ENCODE peak calls at places on chromosome 7, in ten cellular contexts. One of them, this sample, is unnamed.

GRCh38 chr7:41996381-41997035 is 240.5 kb downstream of the GLI3 start:
- DNase-seq in AG04450: peak
- DNase-seq in CD8-positive, alpha-beta T cell: no peak
- DNase-seq in brain microvascular endothelial cell: peak
- DNase-seq in IMR-90: peak
- DNase-seq in astrocyte: peak
- DNase-seq in upper lobe of right lung: no peak
- DNase-seq in adrenal gland: no peak
- DNase-seq in tibial artery: no peak
- DNase-seq in cardiac fibroblast: peak
- DNase-seq in this sample: peak

GRCh38 chr7:35032166-35032565 is 5.1 kb downstream of the DPY19L1 start:
- DNase-seq in upper lobe of right lung: no peak
- DNase-seq in adrenal gland: no peak
- DNase-seq in AG04450: no peak
- DNase-seq in CD8-positive, alpha-beta T cell: no peak
- DNase-seq in cardiac fibroblast: peak
- DNase-seq in astrocyte: no peak
- DNase-seq in IMR-90: no peak
- DNase-seq in brain microvascular endothelial cell: no peak
- DNase-seq in tibial artery: no peak
- DNase-seq in this sample: no peak

GRCh38 chr7:5217851-5218331 is 27.9 kb downstream of the WIPI2 start:
- DNase-seq in astrocyte: no peak
- DNase-seq in upper lobe of right lung: peak
- DNase-seq in tibial artery: peak
- DNase-seq in IMR-90: no peak
- DNase-seq in cardiac fibroblast: no peak
- DNase-seq in adrenal gland: no peak
- DNase-seq in AG04450: no peak
- DNase-seq in brain microvascular endothelial cell: no peak
- DNase-seq in CD8-positive, alpha-beta T cell: no peak
- DNase-seq in this sample: no peak

GRCh38 chr7:27161214-27161720 is 4.1 kb downstream of the HOXA9 start:
- DNase-seq in IMR-90: no peak
- DNase-seq in CD8-positive, alpha-beta T cell: no peak
- DNase-seq in AG04450: no peak
- DNase-seq in adrenal gland: peak
- DNase-seq in upper lobe of right lung: peak
- DNase-seq in cardiac fibroblast: no peak
- DNase-seq in astrocyte: no peak
- DNase-seq in brain microvascular endothelial cell: no peak
- DNase-seq in tibial artery: peak
- DNase-seq in this sample: no peak

GRCh38 chr7:5629941-5630340 is 151.5 kb downstream of the RNF216 start:
- DNase-seq in cardiac fibroblast: peak
- DNase-seq in adrenal gland: no peak
- DNase-seq in brain microvascular endothelial cell: peak
- DNase-seq in astrocyte: peak
- DNase-seq in upper lobe of right lung: no peak
- DNase-seq in IMR-90: peak
- DNase-seq in AG04450: no peak
- DNase-seq in tibial artery: no peak
- DNase-seq in CD8-positive, alpha-beta T cell: no peak
- DNase-seq in this sample: no peak

GRCh38 chr7:7792089-7792488 is 73.7 kb upstream of the RPA3 start:
- DNase-seq in AG04450: no peak
- DNase-seq in tibial artery: no peak
- DNase-seq in brain microvascular endothelial cell: no peak
- DNase-seq in upper lobe of right lung: no peak
- DNase-seq in IMR-90: no peak
- DNase-seq in cardiac fibroblast: no peak
- DNase-seq in astrocyte: no peak
- DNase-seq in adrenal gland: no peak
- DNase-seq in CD8-positive, alpha-beta T cell: no peak
- DNase-seq in this sample: no peak

GRCh38 chr7:102872460-102872859 is 40.3 kb upstream of the LRRC17 start:
- DNase-seq in astrocyte: peak
- DNase-seq in CD8-positive, alpha-beta T cell: no peak
- DNase-seq in brain microvascular endothelial cell: peak
- DNase-seq in cardiac fibroblast: peak
- DNase-seq in upper lobe of right lung: no peak
- DNase-seq in IMR-90: peak
- DNase-seq in AG04450: peak
- DNase-seq in adrenal gland: no peak
- DNase-seq in tibial artery: no peak
- DNase-seq in this sample: no peak

GRCh38 chr7:40073239-40073638 is 61.2 kb downstream of the MPLKIP start:
- DNase-seq in adrenal gland: no peak
- DNase-seq in astrocyte: no peak
- DNase-seq in cardiac fibroblast: no peak
- DNase-seq in upper lobe of right lung: no peak
- DNase-seq in brain microvascular endothelial cell: no peak
- DNase-seq in tibial artery: no peak
- DNase-seq in IMR-90: no peak
- DNase-seq in CD8-positive, alpha-beta T cell: no peak
- DNase-seq in AG04450: no peak
- DNase-seq in this sample: no peak

GRCh38 chr7:142887282-142888015 is 1.9 kb upstream of the TRPV6 start:
- DNase-seq in AG04450: no peak
- DNase-seq in tibial artery: peak
- DNase-seq in brain microvascular endothelial cell: no peak
- DNase-seq in IMR-90: no peak
- DNase-seq in CD8-positive, alpha-beta T cell: no peak
- DNase-seq in upper lobe of right lung: peak
- DNase-seq in cardiac fibroblast: no peak
- DNase-seq in astrocyte: no peak
- DNase-seq in adrenal gland: no peak
- DNase-seq in this sample: no peak

GRCh38 chr7:150685219-150686029 is at the start of gene GIMAP2:
- DNase-seq in tibial artery: no peak
- DNase-seq in adrenal gland: no peak
- DNase-seq in cardiac fibroblast: peak
- DNase-seq in IMR-90: no peak
- DNase-seq in AG04450: no peak
- DNase-seq in upper lobe of right lung: no peak
- DNase-seq in astrocyte: no peak
- DNase-seq in CD8-positive, alpha-beta T cell: no peak
- DNase-seq in brain microvascular endothelial cell: no peak
- DNase-seq in this sample: no peak

GRCh38 chr7:2621948-2622640 is 9.7 kb upstream of the TTYH3 start:
- DNase-seq in adrenal gland: peak
- DNase-seq in upper lobe of right lung: no peak
- DNase-seq in cardiac fibroblast: no peak
- DNase-seq in astrocyte: no peak
- DNase-seq in CD8-positive, alpha-beta T cell: no peak
- DNase-seq in tibial artery: no peak
- DNase-seq in IMR-90: no peak
- DNase-seq in brain microvascular endothelial cell: no peak
- DNase-seq in AG04450: no peak
- DNase-seq in this sample: peak

GRCh38 chr7:5997210-5997808 is 11.5 kb downstream of the PMS2 start:
- DNase-seq in astrocyte: peak
- DNase-seq in brain microvascular endothelial cell: peak
- DNase-seq in upper lobe of right lung: no peak
- DNase-seq in cardiac fibroblast: peak
- DNase-seq in AG04450: peak
- DNase-seq in CD8-positive, alpha-beta T cell: peak
- DNase-seq in tibial artery: no peak
- DNase-seq in IMR-90: peak
- DNase-seq in adrenal gland: peak
- DNase-seq in this sample: peak

GRCh38 chr7:123849855-123850254 is 4.9 kb downstream of the HYAL4 start:
- DNase-seq in astrocyte: no peak
- DNase-seq in upper lobe of right lung: no peak
- DNase-seq in adrenal gland: no peak
- DNase-seq in AG04450: no peak
- DNase-seq in cardiac fibroblast: no peak
- DNase-seq in CD8-positive, alpha-beta T cell: no peak
- DNase-seq in IMR-90: no peak
- DNase-seq in tibial artery: no peak
- DNase-seq in brain microvascular endothelial cell: no peak
- DNase-seq in this sample: no peak

GRCh38 chr7:159031750-159032149 is 112.9 kb downstream of the VIPR2 start:
- DNase-seq in cardiac fibroblast: no peak
- DNase-seq in upper lobe of right lung: peak
- DNase-seq in tibial artery: peak
- DNase-seq in CD8-positive, alpha-beta T cell: no peak
- DNase-seq in adrenal gland: peak
- DNase-seq in astrocyte: no peak
- DNase-seq in AG04450: no peak
- DNase-seq in brain microvascular endothelial cell: no peak
- DNase-seq in IMR-90: no peak
- DNase-seq in this sample: no peak

GRCh38 chr7:130903358-130903974 is 169.5 kb upstream of the KLF14 start:
- DNase-seq in adrenal gland: no peak
- DNase-seq in CD8-positive, alpha-beta T cell: no peak
- DNase-seq in brain microvascular endothelial cell: peak
- DNase-seq in IMR-90: peak
- DNase-seq in cardiac fibroblast: peak
- DNase-seq in tibial artery: no peak
- DNase-seq in AG04450: peak
- DNase-seq in astrocyte: peak
- DNase-seq in upper lobe of right lung: no peak
- DNase-seq in this sample: no peak

GRCh38 chr7:137563986-137564385 is 220.5 kb upstream of the PTN start:
- DNase-seq in AG04450: no peak
- DNase-seq in IMR-90: peak
- DNase-seq in adrenal gland: no peak
- DNase-seq in tibial artery: no peak
- DNase-seq in upper lobe of right lung: no peak
- DNase-seq in astrocyte: no peak
- DNase-seq in CD8-positive, alpha-beta T cell: no peak
- DNase-seq in brain microvascular endothelial cell: no peak
- DNase-seq in cardiac fibroblast: peak
- DNase-seq in this sample: no peak

GRCh38 chr7:116524609-116525297 is at the start of gene CAV1:
- DNase-seq in upper lobe of right lung: peak
- DNase-seq in astrocyte: peak
- DNase-seq in cardiac fibroblast: peak
- DNase-seq in brain microvascular endothelial cell: peak
- DNase-seq in CD8-positive, alpha-beta T cell: no peak
- DNase-seq in IMR-90: peak
- DNase-seq in tibial artery: peak
- DNase-seq in adrenal gland: peak
- DNase-seq in AG04450: peak
- DNase-seq in this sample: peak
- TF ChIP-seq CTCF in upper lobe of right lung: peak
- TF ChIP-seq CTCF in astrocyte: no peak
- TF ChIP-seq CTCF in cardiac fibroblast: peak
- TF ChIP-seq CTCF in brain microvascular endothelial cell: peak
- TF ChIP-seq CTCF in CD8-positive, alpha-beta T cell: no peak
- TF ChIP-seq CTCF in IMR-90: peak
- TF ChIP-seq CTCF in tibial artery: no peak
- TF ChIP-seq CTCF in adrenal gland: peak
- TF ChIP-seq CTCF in AG04450: peak
- TF ChIP-seq CTCF in this sample: peak

DNA sequence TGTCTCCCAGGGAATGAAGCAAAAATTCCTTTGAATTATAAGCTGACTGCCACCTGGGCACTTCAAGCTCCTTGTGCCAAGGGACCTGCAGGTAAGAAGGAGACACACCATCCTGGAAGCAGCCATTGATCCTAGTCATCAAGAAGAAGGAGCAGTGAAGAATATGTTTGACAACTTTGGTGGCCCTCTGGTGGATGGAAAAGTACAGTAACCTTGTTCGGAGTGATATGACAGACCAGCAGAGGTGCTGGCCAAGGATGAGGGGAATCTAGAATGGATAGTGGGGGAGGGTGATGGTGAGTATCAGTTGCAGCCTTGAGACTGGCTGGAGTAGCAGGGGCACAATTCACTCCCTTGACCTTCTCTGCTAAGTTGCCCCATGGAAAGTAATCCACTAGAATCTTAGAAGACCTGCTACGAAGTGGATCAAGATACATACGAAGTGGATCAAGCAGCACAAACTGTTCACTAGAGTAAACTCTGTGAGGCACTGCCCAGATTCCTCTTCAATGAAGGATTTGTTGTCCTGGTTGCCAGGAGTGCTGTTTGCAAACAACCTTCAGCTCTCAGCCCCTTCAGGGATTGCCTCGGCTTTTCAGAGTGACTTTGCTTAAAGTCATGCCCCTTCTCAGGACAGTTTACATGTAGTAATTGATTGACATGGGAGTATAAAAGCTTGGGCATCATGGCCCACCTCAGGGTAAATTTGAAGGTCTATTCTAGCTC is 44.8 kb upstream of the ORC5 start:
- DNase-seq in AG04450: no peak
- DNase-seq in tibial artery: no peak
- DNase-seq in upper lobe of right lung: no peak
- DNase-seq in brain microvascular endothelial cell: peak
- DNase-seq in IMR-90: no peak
- DNase-seq in astrocyte: no peak
- DNase-seq in cardiac fibroblast: peak
- DNase-seq in adrenal gland: no peak
- DNase-seq in CD8-positive, alpha-beta T cell: no peak
- DNase-seq in this sample: no peak
- TF ChIP-seq CTCF in AG04450: peak
- TF ChIP-seq CTCF in tibial artery: no peak
- TF ChIP-seq CTCF in upper lobe of right lung: no peak
- TF ChIP-seq CTCF in brain microvascular endothelial cell: peak
- TF ChIP-seq CTCF in IMR-90: no peak
- TF ChIP-seq CTCF in astrocyte: no peak
- TF ChIP-seq CTCF in cardiac fibroblast: no peak
- TF ChIP-seq CTCF in adrenal gland: no peak
- TF ChIP-seq CTCF in CD8-positive, alpha-beta T cell: no peak
- TF ChIP-seq CTCF in this sample: peak

DNA sequence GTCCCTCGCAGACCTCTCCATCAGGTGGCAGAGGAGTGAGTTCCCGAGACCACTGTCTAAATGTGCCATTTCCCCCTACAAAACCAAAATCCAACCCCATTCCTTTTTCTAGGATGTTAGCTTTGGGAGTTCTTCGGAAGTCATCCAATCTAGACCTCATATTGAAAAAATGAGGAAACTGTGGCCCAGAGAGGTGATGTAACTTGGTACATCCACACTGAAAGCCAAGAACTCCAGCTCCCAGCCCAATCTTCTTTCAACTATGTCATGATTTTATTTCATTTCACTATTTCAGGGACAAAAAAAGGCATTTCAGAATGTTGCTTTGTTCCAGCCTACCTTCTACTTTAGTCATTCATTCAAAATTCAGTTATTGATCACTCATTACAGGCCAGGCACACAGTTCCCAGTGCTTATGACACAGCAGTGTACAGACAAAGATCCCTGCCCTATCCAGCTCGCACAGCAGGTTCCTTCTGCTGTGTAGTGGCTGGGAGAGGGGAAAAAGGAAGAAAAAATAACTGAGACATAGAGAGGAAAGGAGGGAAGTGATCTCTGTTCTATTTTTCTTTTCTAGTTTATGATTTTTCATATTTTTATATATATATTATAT is 35.8 kb downstream of the SCRN1 start:
- DNase-seq in cardiac fibroblast: peak
- DNase-seq in AG04450: no peak
- DNase-seq in brain microvascular endothelial cell: no peak
- DNase-seq in IMR-90: no peak
- DNase-seq in CD8-positive, alpha-beta T cell: no peak
- DNase-seq in astrocyte: no peak
- DNase-seq in adrenal gland: no peak
- DNase-seq in tibial artery: no peak
- DNase-seq in upper lobe of right lung: no peak
- DNase-seq in this sample: no peak
- TF ChIP-seq CTCF in cardiac fibroblast: no peak
- TF ChIP-seq CTCF in AG04450: no peak
- TF ChIP-seq CTCF in brain microvascular endothelial cell: no peak
- TF ChIP-seq CTCF in IMR-90: no peak
- TF ChIP-seq CTCF in CD8-positive, alpha-beta T cell: no peak
- TF ChIP-seq CTCF in astrocyte: no peak
- TF ChIP-seq CTCF in adrenal gland: no peak
- TF ChIP-seq CTCF in tibial artery: no peak
- TF ChIP-seq CTCF in upper lobe of right lung: no peak
- TF ChIP-seq CTCF in this sample: no peak

GRCh38 chr7:16891874-16892620 is 10.3 kb upstream of the AGR3 start:
- DNase-seq in cardiac fibroblast: no peak
- DNase-seq in brain microvascular endothelial cell: no peak
- DNase-seq in astrocyte: no peak
- DNase-seq in upper lobe of right lung: no peak
- DNase-seq in adrenal gland: no peak
- DNase-seq in IMR-90: no peak
- DNase-seq in tibial artery: no peak
- DNase-seq in CD8-positive, alpha-beta T cell: no peak
- DNase-seq in AG04450: no peak
- DNase-seq in this sample: no peak
- TF ChIP-seq CTCF in cardiac fibroblast: no peak
- TF ChIP-seq CTCF in brain microvascular endothelial cell: no peak
- TF ChIP-seq CTCF in astrocyte: no peak
- TF ChIP-seq CTCF in upper lobe of right lung: no peak
- TF ChIP-seq CTCF in adrenal gland: no peak
- TF ChIP-seq CTCF in IMR-90: no peak
- TF ChIP-seq CTCF in tibial artery: no peak
- TF ChIP-seq CTCF in CD8-positive, alpha-beta T cell: no peak
- TF ChIP-seq CTCF in AG04450: no peak
- TF ChIP-seq CTCF in this sample: no peak